ENCODE peak calls at places on chromosomes 13 and 19, in six cellular contexts. H is naive thymus-derived CD4-positive, alpha-beta T cell; C is left ventricle myocardium inferior; F is thoracic aorta; P is adrenal gland; D is Peyer's patch. L is an unnamed sample.

GRCh38 chr13:72221276-72221962 is 354.4 kb upstream of the DACH1 start:
- DNase-seq in H (no peak), C (no peak), F (no peak), P (peak; percentile 14), D (no peak), L (no peak)

GRCh38 chr19:37987356-37988332 is 80.6 kb downstream of the SIPA1L3 start:
- DNase-seq in H (no peak), C (no peak), F (no peak), P (no peak), D (no peak), L (no peak)

GRCh38 chr13:43107780-43108179 is 84.4 kb downstream of the DNAJC15 start:
- DNase-seq in H (no peak), C (no peak), F (no peak), P (no peak), D (no peak), L (no peak)

GRCh38 chr19:33235269-33235995 is 9.8 kb upstream of the SLC7A10 start:
- DNase-seq in H (peak; percentile 53), C (peak; percentile 81), F (peak; percentile 43), P (peak; percentile 78), D (peak; percentile 83), L (peak; percentile 57)

GRCh38 chr19:46133101-46133627 is 8.7 kb upstream of the IGFL3 start:
- DNase-seq in H (no peak), C (no peak), F (no peak), P (peak; percentile 19), D (no peak), L (no peak)

GRCh38 chr19:8310342-8311055 is 2.3 kb upstream of the CD320 start:
- DNase-seq in H (no peak), C (no peak), F (no peak), P (peak; percentile 5), D (no peak), L (no peak)

GRCh38 chr19:3098515-3099346 is 4.6 kb downstream of the GNA11 start:
- DNase-seq in H (no peak), C (peak; percentile 86), F (no peak), P (peak; percentile 71), D (peak; percentile 29), L (no peak)

GRCh38 chr13:88592105-88592504 is 920.9 kb downstream of the SLITRK5 start:
- DNase-seq in H (no peak), C (no peak), F (no peak), P (no peak), D (no peak), L (no peak)

GRCh38 chr19:39381910-39382611 is 8.8 kb downstream of the PAF1 start:
- DNase-seq in H (no peak), C (no peak), F (no peak), P (no peak), D (no peak), L (no peak)

GRCh38 chr13:100089633-100090032 is 740 bp downstream of the PCCA start:
- DNase-seq in H (no peak), C (no peak), F (no peak), P (no peak), D (no peak), L (no peak)

GRCh38 chr19:19744641-19745040 is 11.7 kb upstream of the ZNF14 start:
- DNase-seq in H (no peak), C (no peak), F (no peak), P (no peak), D (no peak), L (no peak)

GRCh38 chr13:107124129-107124718 is 556.3 kb upstream of the ARGLU1 start:
- DNase-seq in H (no peak), C (no peak), F (no peak), P (no peak), D (no peak), L (no peak)

GRCh38 chr13:94352057-94352456 is 127.4 kb downstream of the DCT start:
- DNase-seq in H (no peak), C (no peak), F (no peak), P (no peak), D (no peak), L (no peak)

GRCh38 chr19:33529094-33529676 is 7.6 kb upstream of the PEPD start:
- DNase-seq in H (no peak), C (no peak), F (no peak), P (no peak), D (no peak), L (no peak)

GRCh38 chr13:53800011-53800410 is 771.4 kb downstream of the OLFM4 start:
- DNase-seq in H (no peak), C (no peak), F (no peak), P (no peak), D (no peak), L (no peak)

DNA sequence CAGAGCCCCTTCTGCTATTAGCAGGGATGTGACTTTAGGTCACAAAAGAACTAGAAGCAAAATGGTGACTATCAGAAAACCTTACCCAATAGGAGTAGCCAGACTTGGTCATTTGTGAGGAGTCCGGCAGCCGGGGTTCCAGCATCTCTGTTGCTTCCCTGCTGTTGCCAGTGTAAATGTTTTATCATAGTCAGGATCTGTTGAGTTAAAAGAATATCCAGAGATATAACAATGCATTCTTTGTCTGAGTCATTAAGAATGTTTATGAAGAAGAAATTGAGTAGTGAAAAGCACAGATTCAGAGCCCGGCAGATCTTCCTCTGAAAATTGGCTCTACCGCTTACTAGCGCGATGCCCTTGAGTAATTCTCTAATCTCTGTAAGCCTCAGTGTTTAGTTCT is 84.2 kb downstream of the COL4A2 start:
- DNase-seq in H (no peak), C (no peak), F (no peak), P (no peak), D (no peak), L (no peak)
- H3K27ac ChIP-seq in H (no peak overlapping the region), C (peak overlapping the region; percentile 62), F (peak overlapping the region; percentile 99), P (peak overlapping the region; percentile 37), D (peak overlapping the region; percentile 34), L (no peak overlapping the region)

DNA sequence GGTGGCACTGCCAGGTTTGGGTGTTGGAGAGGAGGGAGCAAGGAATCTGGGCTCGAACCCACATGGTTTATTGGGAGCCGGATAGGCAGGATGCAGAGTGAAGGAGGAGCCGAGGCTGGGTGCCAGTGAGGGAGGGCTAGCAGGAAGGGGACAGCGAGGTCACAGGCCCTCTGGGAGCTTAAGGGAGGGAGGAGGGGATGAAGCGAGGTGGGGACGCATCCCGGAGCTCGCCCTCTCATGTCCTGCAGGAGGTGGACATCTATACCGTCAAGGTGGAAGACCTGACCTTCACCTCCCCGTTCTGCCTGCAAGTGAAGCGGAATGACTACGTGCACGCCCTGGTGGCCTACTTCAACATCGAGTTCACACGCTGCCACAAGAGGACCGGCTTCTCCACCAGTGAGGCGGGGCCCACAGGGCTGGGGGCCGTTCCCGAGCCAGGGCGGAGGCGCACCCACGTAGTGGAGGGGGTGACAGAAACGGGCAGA is 3.5 kb upstream of the ADM5 start:
- DNase-seq in H (no peak), C (no peak), F (no peak), P (no peak), D (no peak), L (no peak)
- H3K27ac ChIP-seq in H (no peak overlapping the region), C (peak overlapping the region; percentile 81), F (no peak overlapping the region), P (no peak overlapping the region), D (no peak overlapping the region), L (no peak overlapping the region)

GRCh38 chr13:45511310-45512147 is 46.8 kb downstream of the COG3 start:
- DNase-seq in H (peak; percentile 45), C (no peak), F (no peak), P (peak; percentile 27), D (no peak), L (no peak)
- H3K27ac ChIP-seq in H (no peak overlapping the region), C (no peak overlapping the region), F (no peak overlapping the region), P (no peak overlapping the region), D (no peak overlapping the region), L (no peak overlapping the region)

GRCh38 chr19:4370418-4371041 is 27.2 kb downstream of the MPND start:
- DNase-seq in H (no peak), C (no peak), F (no peak), P (peak; percentile 15), D (no peak), L (no peak)
- H3K27ac ChIP-seq in H (peak overlapping the region; percentile 68), C (peak overlapping the region; percentile 85), F (no peak overlapping the region), P (peak overlapping the region; percentile 88), D (peak overlapping the region; percentile 89), L (peak overlapping the region; percentile 95)

DNA sequence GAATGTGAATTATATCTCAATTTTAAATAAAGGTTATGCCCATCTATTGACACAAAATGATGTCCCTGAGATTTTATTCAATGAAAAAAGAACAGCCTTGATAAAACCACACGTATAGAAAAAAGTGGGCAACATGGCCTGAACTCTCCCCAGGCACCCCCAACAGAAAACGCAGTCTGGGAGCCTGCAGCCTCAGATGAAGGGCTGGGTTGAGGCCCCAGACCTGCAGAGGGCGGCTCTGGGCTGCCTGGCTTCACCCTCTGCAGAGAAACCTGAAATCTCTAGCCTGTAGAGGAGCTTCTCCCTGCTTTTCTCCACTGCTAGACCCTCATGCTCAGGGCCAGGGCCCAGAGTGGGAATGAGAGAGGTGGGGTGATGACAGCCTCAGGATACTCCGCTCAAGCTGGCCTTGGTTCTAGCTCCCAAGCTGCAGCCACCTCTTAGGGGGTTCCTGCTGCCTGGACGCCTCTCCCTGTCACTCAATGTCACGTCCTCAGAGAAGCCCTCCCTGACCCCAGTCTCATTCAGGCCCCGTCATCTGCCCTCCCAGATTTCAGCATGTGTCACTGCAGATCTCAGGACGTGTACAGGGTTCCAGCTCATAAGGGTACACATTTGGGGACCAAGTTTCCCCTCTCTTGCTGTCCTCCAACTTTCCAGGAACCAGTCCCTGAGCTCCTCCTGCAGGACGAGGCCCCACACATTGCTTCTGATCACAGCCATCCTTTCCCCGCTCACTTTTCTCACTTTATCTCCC is 1.8 kb downstream of the MBD3 start:
- DNase-seq in H (no peak), C (no peak), F (no peak), P (no peak), D (no peak), L (no peak)
- H3K27ac ChIP-seq in H (peak overlapping the region; percentile 99), C (peak overlapping the region; percentile 99), F (no peak overlapping the region), P (peak overlapping the region; percentile 96), D (no peak overlapping the region), L (no peak overlapping the region)

GRCh38 chr13:111486801-111487200 is 166.4 kb downstream of the TEX29 start:
- DNase-seq in H (no peak), C (no peak), F (no peak), P (no peak), D (no peak), L (no peak)

GRCh38 chr13:111484959-111485358 is 164.5 kb downstream of the TEX29 start:
- DNase-seq in H (no peak), C (no peak), F (no peak), P (no peak), D (no peak), L (no peak)

GRCh38 chr13:111485491-111486250 is 165.2 kb downstream of the TEX29 start:
- DNase-seq in H (no peak), C (no peak), F (no peak), P (no peak), D (no peak), L (no peak)

GRCh38 chr13:111484129-111484925 is 163.9 kb downstream of the TEX29 start:
- DNase-seq in H (no peak), C (no peak), F (no peak), P (no peak), D (no peak), L (no peak)

GRCh38 chr13:111486331-111486730 is 165.9 kb downstream of the TEX29 start:
- DNase-seq in H (no peak), C (no peak), F (no peak), P (no peak), D (no peak), L (no peak)
- H3K27ac ChIP-seq in H (no peak overlapping the region), C (no peak overlapping the region), F (no peak overlapping the region), P (no peak overlapping the region), D (no peak overlapping the region), L (no peak overlapping the region)

DNA sequence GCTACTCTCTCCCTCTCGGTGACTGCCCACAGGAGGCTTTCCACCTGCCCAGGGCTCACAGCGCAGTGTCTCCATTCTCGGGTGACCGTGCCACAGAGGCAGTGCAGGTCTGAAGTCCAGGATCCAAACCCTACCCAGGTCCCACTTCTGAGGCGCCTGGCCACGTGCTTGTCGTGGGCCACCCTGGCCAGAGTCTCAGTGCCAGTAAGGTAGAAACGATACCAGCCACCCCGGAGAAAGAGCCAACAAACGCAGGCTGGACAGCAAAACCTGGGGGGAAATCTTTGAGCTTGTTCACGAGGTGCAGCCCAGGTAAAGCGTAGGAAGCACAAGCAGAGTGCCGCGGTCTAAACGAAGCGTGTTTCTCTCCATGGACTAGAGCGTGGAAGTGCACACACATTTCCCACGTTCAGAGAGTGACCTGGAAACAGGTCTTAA is 95.6 kb downstream of the ATP11A start:
- DNase-seq in H (no peak), C (no peak), F (no peak), P (no peak), D (no peak), L (no peak)
- H3K27ac ChIP-seq in H (no peak overlapping the region), C (no peak overlapping the region), F (no peak overlapping the region), P (no peak overlapping the region), D (no peak overlapping the region), L (no peak overlapping the region)

L was measured in substantia nigra.